ENCODE peak calls at places on chromosomes 11 and 22, in ten cellular contexts. K is activated T-helper 9 cell treated with anti-CD3 and anti-CD28 coated beads, Interleukin-2, amount 50 U/mL, for 16 hours; J is right lobe of liver; N is amniotic stem cell; H is stimulated activated effector memory CD8-positive, alpha-beta T cell treated with anti-CD3 and anti-CD28 coated beads, Interleukin-12 subunit alpha, Interleukin-12 subunit beta, amount 100 ng/mL, for 72 hours; Z is EL; P is fibroblast of mammary gland; D is bronchial epithelial cell; M is head of caudate nucleus; I is GM23248. W is an unnamed sample.
A peak's percentile ranks its signal among the peaks of the same experiment; 100 is the strongest.

GRCh38 chr11:13391217-13391616 is 71.8 kb downstream of the BTBD10 start:
- DNase-seq in K (no peak), J (no peak), N (no peak), H (no peak), Z (no peak), P (no peak), D (no peak), M (no peak), I (no peak), W (no peak)

GRCh38 chr22:36377022-36377631 is 10.6 kb downstream of the MYH9 start:
- DNase-seq in K (no peak), J (no peak), N (no peak), H (no peak), Z (peak; percentile 11), P (no peak), D (peak; percentile 27), M (no peak), I (no peak), W (no peak)

GRCh38 chr11:60118333-60118732 is 29.9 kb downstream of the MS4A2 start:
- DNase-seq in K (no peak), J (no peak), N (no peak), H (no peak), Z (no peak), P (no peak), D (peak; percentile 9), M (no peak), I (no peak), W (no peak)

GRCh38 chr11:9664276-9665171 is 647 bp downstream of the SWAP70 start:
- DNase-seq in K (peak; percentile 1), J (peak; percentile 46), N (peak; percentile 22), H (peak; percentile 18), Z (peak; percentile 62), P (peak; percentile 52), D (peak; percentile 21), M (no peak), I (peak; percentile 78), W (no peak)

GRCh38 chr11:113162590-113162961 is 151.8 kb upstream of the TTC12 start:
- DNase-seq in K (no peak), J (no peak), N (no peak), H (no peak), Z (no peak), P (no peak), D (no peak), M (peak; percentile 56), I (no peak), W (no peak)

GRCh38 chr11:81476345-81476744 is 1257.3 kb downstream of the FAM181B start:
- DNase-seq in K (no peak), J (no peak), N (no peak), H (no peak), Z (no peak), P (no peak), D (peak; percentile 37), M (no peak), I (no peak), W (no peak)

GRCh38 chr11:72012897-72013721 is 14.4 kb downstream of the IL18BP start:
- DNase-seq in K (no peak), J (peak; percentile 70), N (no peak), H (no peak), Z (no peak), P (peak; percentile 89), D (peak; percentile 21), M (peak; percentile 36), I (peak; percentile 94), W (peak; percentile 33)

GRCh38 chr11:60172011-60172410 is 10.9 kb downstream of the MS4A6A start:
- DNase-seq in K (no peak), J (no peak), N (no peak), H (no peak), Z (no peak), P (no peak), D (peak; percentile 26), M (no peak), I (no peak), W (no peak)

GRCh38 chr22:23180301-23180892 is at the start of gene BCR:
- DNase-seq in K (peak; percentile 44), J (peak; percentile 83), N (no peak), H (peak; percentile 24), Z (peak; percentile 68), P (peak; percentile 51), D (peak; percentile 38), M (peak; percentile 55), I (peak; percentile 88), W (no peak)

GRCh38 chr11:120389693-120390584 is 53.7 kb downstream of the ARHGEF12 start:
- DNase-seq in K (no peak), J (no peak), N (no peak), H (no peak), Z (no peak), P (no peak), D (peak; percentile 82), M (no peak), I (no peak), W (no peak)

GRCh38 chr11:128587415-128587814 is at the start of gene ETS1:
- DNase-seq in K (no peak), J (no peak), N (no peak), H (no peak), Z (no peak), P (no peak), D (peak; percentile 43), M (no peak), I (no peak), W (no peak)

GRCh38 chr11:111370902-111371578 is 8.0 kb downstream of the POU2AF1 start:
- DNase-seq in K (no peak), J (no peak), N (no peak), H (no peak), Z (no peak), P (no peak), D (peak; percentile 88), M (no peak), I (no peak), W (no peak)

GRCh38 chr11:9385288-9385902 is 943 bp downstream of the IPO7 start:
- DNase-seq in K (no peak), J (no peak), N (no peak), H (no peak), Z (no peak), P (no peak), D (peak; percentile 40), M (no peak), I (no peak), W (no peak)

GRCh38 chr22:48871176-48871840 is 956.4 kb downstream of the BRD1 start:
- DNase-seq in K (no peak), J (peak; percentile 35), N (no peak), H (no peak), Z (no peak), P (no peak), D (no peak), M (no peak), I (no peak), W (no peak)

GRCh38 chr22:24803064-24803542 is 2.9 kb upstream of the SGSM1 start:
- DNase-seq in K (peak; percentile 33), J (peak; percentile 61), N (no peak), H (peak; percentile 42), Z (peak; percentile 40), P (peak; percentile 34), D (peak; percentile 25), M (peak; percentile 70), I (peak; percentile 49), W (no peak)

GRCh38 chr22:20566420-20567260 is 59.2 kb downstream of the MED15 start:
- DNase-seq in K (peak; percentile 27), J (no peak), N (peak; percentile 25), H (no peak), Z (peak; percentile 89), P (peak; percentile 95), D (peak; percentile 65), M (no peak), I (peak; percentile 93), W (no peak)

GRCh38 chr11:99098751-99099150 is 78.0 kb downstream of the CNTN5 start:
- DNase-seq in K (no peak), J (no peak), N (no peak), H (no peak), Z (no peak), P (no peak), D (no peak), M (no peak), I (no peak), W (no peak)

GRCh38 chr11:96147186-96147585 is 195.8 kb downstream of the MAML2 start:
- DNase-seq in K (no peak), J (no peak), N (no peak), H (no peak), Z (peak; percentile 40), P (no peak), D (no peak), M (no peak), I (no peak), W (no peak)

GRCh38 chr11:22875869-22876473 is 15.7 kb upstream of the CCDC179 start:
- DNase-seq in K (peak; percentile 13), J (peak; percentile 63), N (peak; percentile 90), H (peak; percentile 30), Z (peak; percentile 81), P (peak; percentile 82), D (peak; percentile 82), M (peak; percentile 44), I (peak; percentile 94), W (peak; percentile 11)

GRCh38 chr22:22558972-22559603 is at the start of gene PRAME:
- DNase-seq in K (peak; percentile 45), J (peak; percentile 49), N (no peak), H (peak; percentile 69), Z (peak; percentile 29), P (peak; percentile 55), D (no peak), M (peak; percentile 27), I (peak; percentile 61), W (no peak)

GRCh38 chr11:70521475-70522260 is 123.3 kb downstream of the CTTN start:
- DNase-seq in K (no peak), J (no peak), N (no peak), H (no peak), Z (no peak), P (no peak), D (no peak), M (no peak), I (no peak), W (no peak)

GRCh38 chr11:65646921-65647701 is 9.2 kb downstream of the SIPA1 start:
- DNase-seq in K (no peak), J (peak; percentile 84), N (no peak), H (no peak), Z (no peak), P (peak; percentile 7), D (no peak), M (peak; percentile 57), I (peak; percentile 57), W (no peak)

GRCh38 chr22:31846161-31847115 is 92.6 kb downstream of the DEPDC5 start:
- DNase-seq in K (no peak), J (no peak), N (no peak), H (no peak), Z (no peak), P (peak; percentile 57), D (no peak), M (no peak), I (peak; percentile 28), W (no peak)

GRCh38 chr22:37546436-37547248 is 13.6 kb upstream of the CDC42EP1 start:
- DNase-seq in K (no peak), J (peak; percentile 78), N (no peak), H (no peak), Z (peak; percentile 80), P (peak; percentile 87), D (no peak), M (peak; percentile 55), I (peak; percentile 87), W (no peak)

GRCh38 chr11:108340958-108341357 is 118.1 kb downstream of the ATM start:
- DNase-seq in K (no peak), J (no peak), N (no peak), H (no peak), Z (no peak), P (no peak), D (peak; percentile 98), M (no peak), I (no peak), W (no peak)

GRCh38 chr11:48103621-48104561 is 112.7 kb upstream of the OR4B1 start:
- DNase-seq in K (no peak), J (peak; percentile 61), N (no peak), H (no peak), Z (no peak), P (no peak), D (no peak), M (no peak), I (peak; percentile 67), W (no peak)

GRCh38 chr11:2883717-2884423 is 1.7 kb downstream of the CDKN1C start:
- DNase-seq in K (no peak), J (no peak), N (no peak), H (no peak), Z (no peak), P (no peak), D (no peak), M (no peak), I (peak; percentile 32), W (no peak)

GRCh38 chr22:18044548-18045271 is 20.3 kb upstream of the MICAL3 start:
- DNase-seq in K (no peak), J (peak; percentile 92), N (no peak), H (no peak), Z (no peak), P (peak; percentile 78), D (no peak), M (peak; percentile 85), I (no peak), W (no peak)

W was measured in BJ.